ENCODE peak calls at places on chromosome 7, in seven cellular contexts. One of them, this sample, is unnamed.

GRCh38 chr7:102425639-102426267 is 7.6 kb upstream of the ORAI2 start:
- DNase-seq in HepG2: no peak
- DNase-seq in A549: no peak
- DNase-seq in uterus: no peak
- DNase-seq in suprapubic skin: no peak
- DNase-seq in H54: no peak
- DNase-seq in Peyer's patch: peak
- DNase-seq in this sample: peak

GRCh38 chr7:128194533-128195282 is 46.4 kb upstream of the LEP start:
- DNase-seq in uterus: no peak
- DNase-seq in HepG2: no peak
- DNase-seq in Peyer's patch: no peak
- DNase-seq in H54: no peak
- DNase-seq in suprapubic skin: no peak
- DNase-seq in A549: no peak
- DNase-seq in this sample: no peak

GRCh38 chr7:5215313-5215712 is 25.3 kb downstream of the WIPI2 start:
- DNase-seq in H54: no peak
- DNase-seq in suprapubic skin: no peak
- DNase-seq in uterus: no peak
- DNase-seq in HepG2: no peak
- DNase-seq in Peyer's patch: peak
- DNase-seq in A549: no peak
- DNase-seq in this sample: no peak

GRCh38 chr7:22356855-22357310 is at the start of gene RAPGEF5:
- DNase-seq in A549: no peak
- DNase-seq in Peyer's patch: peak
- DNase-seq in HepG2: no peak
- DNase-seq in uterus: no peak
- DNase-seq in suprapubic skin: no peak
- DNase-seq in H54: no peak
- DNase-seq in this sample: peak

GRCh38 chr7:23544913-23545354 is 13.2 kb upstream of the TRA2A start:
- DNase-seq in A549: peak
- DNase-seq in Peyer's patch: no peak
- DNase-seq in HepG2: peak
- DNase-seq in H54: no peak
- DNase-seq in suprapubic skin: no peak
- DNase-seq in uterus: no peak
- DNase-seq in this sample: peak

GRCh38 chr7:120924837-120925236 is 25.7 kb upstream of the ING3 start:
- DNase-seq in uterus: no peak
- DNase-seq in HepG2: no peak
- DNase-seq in A549: no peak
- DNase-seq in suprapubic skin: no peak
- DNase-seq in Peyer's patch: no peak
- DNase-seq in H54: no peak
- DNase-seq in this sample: no peak

GRCh38 chr7:17184805-17185689 is 113.4 kb upstream of the AHR start:
- DNase-seq in Peyer's patch: no peak
- DNase-seq in HepG2: peak
- DNase-seq in suprapubic skin: no peak
- DNase-seq in A549: no peak
- DNase-seq in H54: peak
- DNase-seq in uterus: no peak
- DNase-seq in this sample: no peak

GRCh38 chr7:99108615-99109014 is 35.3 kb downstream of the SMURF1 start:
- DNase-seq in A549: no peak
- DNase-seq in Peyer's patch: no peak
- DNase-seq in suprapubic skin: no peak
- DNase-seq in uterus: no peak
- DNase-seq in H54: no peak
- DNase-seq in HepG2: no peak
- DNase-seq in this sample: no peak

GRCh38 chr7:117173001-117173400 is 149.9 kb downstream of the WNT2 start:
- DNase-seq in HepG2: no peak
- DNase-seq in uterus: no peak
- DNase-seq in H54: no peak
- DNase-seq in suprapubic skin: no peak
- DNase-seq in A549: no peak
- DNase-seq in Peyer's patch: no peak
- DNase-seq in this sample: no peak

GRCh38 chr7:136102881-136103280 is 125.7 kb upstream of the MTPN start:
- DNase-seq in Peyer's patch: no peak
- DNase-seq in H54: no peak
- DNase-seq in A549: no peak
- DNase-seq in suprapubic skin: no peak
- DNase-seq in HepG2: no peak
- DNase-seq in uterus: no peak
- DNase-seq in this sample: no peak

GRCh38 chr7:2639151-2639993 is 7.6 kb downstream of the TTYH3 start:
- DNase-seq in uterus: no peak
- DNase-seq in HepG2: no peak
- DNase-seq in H54: no peak
- DNase-seq in suprapubic skin: no peak
- DNase-seq in Peyer's patch: no peak
- DNase-seq in A549: no peak
- DNase-seq in this sample: no peak

GRCh38 chr7:94654764-94655561 is 970 bp downstream of the SGCE start:
- DNase-seq in uterus: peak
- DNase-seq in suprapubic skin: no peak
- DNase-seq in Peyer's patch: no peak
- DNase-seq in HepG2: no peak
- DNase-seq in A549: peak
- DNase-seq in H54: no peak
- DNase-seq in this sample: no peak

GRCh38 chr7:32583791-32584190 is 88.5 kb downstream of the AVL9 start:
- DNase-seq in H54: no peak
- DNase-seq in Peyer's patch: no peak
- DNase-seq in HepG2: no peak
- DNase-seq in suprapubic skin: no peak
- DNase-seq in A549: no peak
- DNase-seq in uterus: no peak
- DNase-seq in this sample: no peak

GRCh38 chr7:30466266-30466665 is 12.3 kb downstream of the NOD1 start:
- DNase-seq in uterus: no peak
- DNase-seq in HepG2: no peak
- DNase-seq in H54: no peak
- DNase-seq in Peyer's patch: no peak
- DNase-seq in A549: no peak
- DNase-seq in suprapubic skin: no peak
- DNase-seq in this sample: peak

GRCh38 chr7:34832020-34832419 is 174.0 kb downstream of the NPSR1 start:
- DNase-seq in A549: no peak
- DNase-seq in H54: no peak
- DNase-seq in HepG2: no peak
- DNase-seq in Peyer's patch: no peak
- DNase-seq in suprapubic skin: no peak
- DNase-seq in uterus: no peak
- DNase-seq in this sample: no peak
- TF ChIP-seq POLR2A in A549: no peak
- TF ChIP-seq POLR2A in H54: no peak
- TF ChIP-seq POLR2A in HepG2: no peak
- TF ChIP-seq POLR2A in Peyer's patch: no peak
- TF ChIP-seq POLR2A in suprapubic skin: no peak
- TF ChIP-seq POLR2A in uterus: no peak
- TF ChIP-seq POLR2A in this sample: no peak

GRCh38 chr7:27171636-27172387 is 2.3 kb downstream of the HOXA10 start:
- DNase-seq in A549: no peak
- DNase-seq in H54: no peak
- DNase-seq in suprapubic skin: peak
- DNase-seq in Peyer's patch: peak
- DNase-seq in uterus: peak
- DNase-seq in HepG2: no peak
- DNase-seq in this sample: no peak

GRCh38 chr7:27172388-27172774 is 1.7 kb downstream of the HOXA10 start:
- DNase-seq in suprapubic skin: peak
- DNase-seq in uterus: no peak
- DNase-seq in H54: no peak
- DNase-seq in HepG2: no peak
- DNase-seq in A549: no peak
- DNase-seq in Peyer's patch: peak
- DNase-seq in this sample: no peak

GRCh38 chr7:27173412-27174076 is 576 bp downstream of the HOXA10 start:
- DNase-seq in suprapubic skin: peak
- DNase-seq in H54: peak
- DNase-seq in A549: no peak
- DNase-seq in uterus: peak
- DNase-seq in HepG2: no peak
- DNase-seq in Peyer's patch: peak
- DNase-seq in this sample: no peak

GRCh38 chr7:27174077-27175004 is at the start of gene HOXA10:
- DNase-seq in uterus: peak
- DNase-seq in Peyer's patch: peak
- DNase-seq in H54: no peak
- DNase-seq in HepG2: no peak
- DNase-seq in A549: no peak
- DNase-seq in suprapubic skin: peak
- DNase-seq in this sample: no peak

DNA sequence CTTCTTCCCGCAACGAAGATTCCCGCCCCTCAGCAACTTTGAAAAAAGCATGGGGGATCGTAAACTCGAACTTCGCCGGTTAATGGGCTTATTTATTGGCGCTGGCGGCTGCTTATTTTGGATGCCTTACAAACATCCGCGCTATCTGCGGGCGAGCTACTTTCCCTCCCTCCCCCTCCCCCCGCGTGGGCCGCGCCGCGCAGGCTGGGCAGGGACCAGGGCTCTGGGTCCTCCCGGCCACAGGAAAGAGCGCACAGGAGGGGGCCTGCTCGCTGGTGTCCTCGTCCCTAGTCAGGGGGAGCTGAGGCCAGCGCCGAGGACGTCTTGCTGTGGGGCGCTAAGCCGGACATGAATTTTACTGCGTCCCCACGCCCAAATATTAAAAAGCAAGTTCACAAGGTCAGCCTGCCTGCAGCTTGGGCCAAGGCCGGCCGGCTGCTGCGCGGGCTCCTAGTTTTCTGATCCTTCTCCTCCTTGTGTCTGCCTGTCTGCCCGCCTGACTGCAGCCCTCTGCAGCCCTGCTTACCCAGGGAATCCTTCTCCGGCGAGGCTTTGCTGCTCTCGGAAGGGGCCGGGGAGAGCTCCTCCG is 1.2 kb downstream of the HOXA10 start:
- DNase-seq in Peyer's patch: peak
- DNase-seq in H54: peak
- DNase-seq in uterus: peak
- DNase-seq in A549: peak
- DNase-seq in HepG2: no peak
- DNase-seq in suprapubic skin: peak
- DNase-seq in this sample: no peak
- TF ChIP-seq POLR2A in Peyer's patch: no peak
- TF ChIP-seq POLR2A in H54: peak
- TF ChIP-seq POLR2A in uterus: peak
- TF ChIP-seq POLR2A in A549: no peak
- TF ChIP-seq POLR2A in HepG2: no peak
- TF ChIP-seq POLR2A in suprapubic skin: no peak
- TF ChIP-seq POLR2A in this sample: no peak

GRCh38 chr7:151631968-151632749 is 112.5 kb upstream of the RHEB start:
- DNase-seq in H54: peak
- DNase-seq in HepG2: peak
- DNase-seq in Peyer's patch: peak
- DNase-seq in suprapubic skin: peak
- DNase-seq in uterus: peak
- DNase-seq in A549: peak
- DNase-seq in this sample: peak
- TF ChIP-seq POLR2A in H54: peak
- TF ChIP-seq POLR2A in HepG2: no peak
- TF ChIP-seq POLR2A in Peyer's patch: peak
- TF ChIP-seq POLR2A in suprapubic skin: no peak
- TF ChIP-seq POLR2A in uterus: peak
- TF ChIP-seq POLR2A in A549: peak
- TF ChIP-seq POLR2A in this sample: no peak

GRCh38 chr7:7970620-7971307 is 2.2 kb downstream of the GLCCI1 start:
- DNase-seq in HepG2: no peak
- DNase-seq in A549: no peak
- DNase-seq in uterus: no peak
- DNase-seq in Peyer's patch: no peak
- DNase-seq in suprapubic skin: no peak
- DNase-seq in H54: peak
- DNase-seq in this sample: peak

GRCh38 chr7:7967909-7968543 is 570 bp upstream of the GLCCI1 start:
- DNase-seq in HepG2: no peak
- DNase-seq in Peyer's patch: no peak
- DNase-seq in H54: no peak
- DNase-seq in uterus: no peak
- DNase-seq in A549: no peak
- DNase-seq in suprapubic skin: no peak
- DNase-seq in this sample: peak

GRCh38 chr7:7969306-7970112 is 913 bp downstream of the GLCCI1 start:
- DNase-seq in suprapubic skin: peak
- DNase-seq in H54: peak
- DNase-seq in uterus: peak
- DNase-seq in A549: peak
- DNase-seq in HepG2: no peak
- DNase-seq in Peyer's patch: peak
- DNase-seq in this sample: peak

GRCh38 chr7:7970113-7970619 is 1.6 kb downstream of the GLCCI1 start:
- DNase-seq in A549: no peak
- DNase-seq in H54: no peak
- DNase-seq in suprapubic skin: no peak
- DNase-seq in uterus: no peak
- DNase-seq in HepG2: no peak
- DNase-seq in Peyer's patch: no peak
- DNase-seq in this sample: no peak

GRCh38 chr7:7968544-7969305 is at the start of gene GLCCI1:
- DNase-seq in uterus: peak
- DNase-seq in HepG2: peak
- DNase-seq in H54: peak
- DNase-seq in suprapubic skin: peak
- DNase-seq in A549: peak
- DNase-seq in Peyer's patch: peak
- DNase-seq in this sample: peak
- TF ChIP-seq POLR2A in uterus: peak
- TF ChIP-seq POLR2A in HepG2: peak
- TF ChIP-seq POLR2A in H54: peak
- TF ChIP-seq POLR2A in suprapubic skin: peak
- TF ChIP-seq POLR2A in A549: peak
- TF ChIP-seq POLR2A in Peyer's patch: peak
- TF ChIP-seq POLR2A in this sample: peak

DNA sequence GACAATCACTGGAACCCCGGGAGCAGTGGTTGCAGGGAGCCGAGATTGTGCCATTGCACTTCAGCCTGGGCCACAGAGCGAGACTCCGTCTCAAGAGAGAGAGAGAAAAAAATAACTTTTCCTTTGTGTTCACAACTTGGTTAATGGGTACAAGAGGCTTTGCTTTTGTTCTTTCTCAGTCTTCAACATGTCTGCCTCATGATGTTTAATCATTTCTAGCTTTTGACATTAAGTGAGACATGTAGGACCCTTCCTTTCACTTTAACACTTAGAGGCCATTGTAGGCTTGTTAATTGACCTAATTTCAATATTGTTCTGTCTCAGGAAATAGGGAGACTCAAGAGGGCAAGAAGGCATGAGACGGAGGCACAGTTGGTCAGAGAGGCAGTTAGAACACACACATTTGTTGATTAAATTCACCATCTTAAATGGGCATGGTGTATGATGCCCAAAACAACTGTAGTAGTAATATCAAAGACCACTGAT is 9.3 kb upstream of the CRCP start:
- DNase-seq in A549: no peak
- DNase-seq in H54: no peak
- DNase-seq in Peyer's patch: no peak
- DNase-seq in HepG2: no peak
- DNase-seq in uterus: no peak
- DNase-seq in suprapubic skin: no peak
- DNase-seq in this sample: no peak
- TF ChIP-seq POLR2A in A549: no peak
- TF ChIP-seq POLR2A in H54: no peak
- TF ChIP-seq POLR2A in Peyer's patch: no peak
- TF ChIP-seq POLR2A in HepG2: no peak
- TF ChIP-seq POLR2A in uterus: no peak
- TF ChIP-seq POLR2A in suprapubic skin: no peak
- TF ChIP-seq POLR2A in this sample: no peak